ENCODE peak calls at places on chromosomes 13 and 19, in seven cellular contexts. One of them, this sample, is unnamed.

GRCh38 chr19:39237200-39238184 is 7.3 kb downstream of the IFNL3 start:
- DNase-seq in iPS-NIHi11: peak; percentile 42
- DNase-seq in M059J: peak; percentile 67
- DNase-seq in activated effector memory CD4-positive, alpha-beta T cell treated with Interleukin-2 at 50 U/mL for 16 hours: no peak
- DNase-seq in activated CD4-positive, alpha-beta T cell treated with anti-CD3 and anti-CD28 coated beads for 24 hours: peak; percentile 39
- DNase-seq in HepG2: peak; percentile 45
- DNase-seq in stimulated activated CD8-positive, alpha-beta memory T cell treated with anti-CD3 and anti-CD28 coated beads, Interleukin-2, amount 100 ng/mL, for 48 hours: no peak
- DNase-seq in this sample: no peak

GRCh38 chr19:10964903-10965302 is 4.1 kb downstream of the SMARCA4 start:
- DNase-seq in iPS-NIHi11: no peak
- DNase-seq in M059J: no peak
- DNase-seq in activated effector memory CD4-positive, alpha-beta T cell treated with Interleukin-2 at 50 U/mL for 16 hours: no peak
- DNase-seq in activated CD4-positive, alpha-beta T cell treated with anti-CD3 and anti-CD28 coated beads for 24 hours: no peak
- DNase-seq in HepG2: no peak
- DNase-seq in stimulated activated CD8-positive, alpha-beta memory T cell treated with anti-CD3 and anti-CD28 coated beads, Interleukin-2, amount 100 ng/mL, for 48 hours: no peak
- DNase-seq in this sample: no peak

GRCh38 chr13:69198706-69199105 is 908.9 kb upstream of the ATXN8OS start:
- DNase-seq in iPS-NIHi11: no peak
- DNase-seq in M059J: no peak
- DNase-seq in activated effector memory CD4-positive, alpha-beta T cell treated with Interleukin-2 at 50 U/mL for 16 hours: no peak
- DNase-seq in activated CD4-positive, alpha-beta T cell treated with anti-CD3 and anti-CD28 coated beads for 24 hours: no peak
- DNase-seq in HepG2: no peak
- DNase-seq in stimulated activated CD8-positive, alpha-beta memory T cell treated with anti-CD3 and anti-CD28 coated beads, Interleukin-2, amount 100 ng/mL, for 48 hours: no peak
- DNase-seq in this sample: no peak

GRCh38 chr13:112060899-112061366 is 6.0 kb upstream of the SOX1 start:
- DNase-seq in iPS-NIHi11: no peak
- DNase-seq in M059J: no peak
- DNase-seq in activated effector memory CD4-positive, alpha-beta T cell treated with Interleukin-2 at 50 U/mL for 16 hours: no peak
- DNase-seq in activated CD4-positive, alpha-beta T cell treated with anti-CD3 and anti-CD28 coated beads for 24 hours: no peak
- DNase-seq in HepG2: no peak
- DNase-seq in stimulated activated CD8-positive, alpha-beta memory T cell treated with anti-CD3 and anti-CD28 coated beads, Interleukin-2, amount 100 ng/mL, for 48 hours: no peak
- DNase-seq in this sample: no peak

GRCh38 chr13:37070956-37071355 is 11.5 kb upstream of the SUPT20H start:
- DNase-seq in iPS-NIHi11: no peak
- DNase-seq in M059J: no peak
- DNase-seq in activated effector memory CD4-positive, alpha-beta T cell treated with Interleukin-2 at 50 U/mL for 16 hours: no peak
- DNase-seq in activated CD4-positive, alpha-beta T cell treated with anti-CD3 and anti-CD28 coated beads for 24 hours: no peak
- DNase-seq in HepG2: no peak
- DNase-seq in stimulated activated CD8-positive, alpha-beta memory T cell treated with anti-CD3 and anti-CD28 coated beads, Interleukin-2, amount 100 ng/mL, for 48 hours: no peak
- DNase-seq in this sample: no peak

GRCh38 chr13:74869846-74870245 is 612.1 kb downstream of the TBC1D4 start:
- DNase-seq in iPS-NIHi11: no peak
- DNase-seq in M059J: peak; percentile 59
- DNase-seq in activated effector memory CD4-positive, alpha-beta T cell treated with Interleukin-2 at 50 U/mL for 16 hours: no peak
- DNase-seq in activated CD4-positive, alpha-beta T cell treated with anti-CD3 and anti-CD28 coated beads for 24 hours: no peak
- DNase-seq in HepG2: no peak
- DNase-seq in stimulated activated CD8-positive, alpha-beta memory T cell treated with anti-CD3 and anti-CD28 coated beads, Interleukin-2, amount 100 ng/mL, for 48 hours: no peak
- DNase-seq in this sample: no peak

GRCh38 chr19:44908836-44909201 is 3.2 kb downstream of the APOE start:
- DNase-seq in iPS-NIHi11: no peak
- DNase-seq in M059J: no peak
- DNase-seq in activated effector memory CD4-positive, alpha-beta T cell treated with Interleukin-2 at 50 U/mL for 16 hours: no peak
- DNase-seq in activated CD4-positive, alpha-beta T cell treated with anti-CD3 and anti-CD28 coated beads for 24 hours: no peak
- DNase-seq in HepG2: no peak
- DNase-seq in stimulated activated CD8-positive, alpha-beta memory T cell treated with anti-CD3 and anti-CD28 coated beads, Interleukin-2, amount 100 ng/mL, for 48 hours: no peak
- DNase-seq in this sample: no peak

GRCh38 chr13:31049833-31050232 is 111.9 kb downstream of the HSPH1 start:
- DNase-seq in iPS-NIHi11: no peak
- DNase-seq in M059J: no peak
- DNase-seq in activated effector memory CD4-positive, alpha-beta T cell treated with Interleukin-2 at 50 U/mL for 16 hours: no peak
- DNase-seq in activated CD4-positive, alpha-beta T cell treated with anti-CD3 and anti-CD28 coated beads for 24 hours: no peak
- DNase-seq in HepG2: no peak
- DNase-seq in stimulated activated CD8-positive, alpha-beta memory T cell treated with anti-CD3 and anti-CD28 coated beads, Interleukin-2, amount 100 ng/mL, for 48 hours: no peak
- DNase-seq in this sample: no peak

GRCh38 chr13:113638806-113639205 is 19.2 kb downstream of the ATP4B start:
- DNase-seq in iPS-NIHi11: no peak
- DNase-seq in M059J: no peak
- DNase-seq in activated effector memory CD4-positive, alpha-beta T cell treated with Interleukin-2 at 50 U/mL for 16 hours: no peak
- DNase-seq in activated CD4-positive, alpha-beta T cell treated with anti-CD3 and anti-CD28 coated beads for 24 hours: no peak
- DNase-seq in HepG2: no peak
- DNase-seq in stimulated activated CD8-positive, alpha-beta memory T cell treated with anti-CD3 and anti-CD28 coated beads, Interleukin-2, amount 100 ng/mL, for 48 hours: no peak
- DNase-seq in this sample: no peak

GRCh38 chr19:20070691-20071090 is 7.1 kb upstream of the ZNF90 start:
- DNase-seq in iPS-NIHi11: no peak
- DNase-seq in M059J: no peak
- DNase-seq in activated effector memory CD4-positive, alpha-beta T cell treated with Interleukin-2 at 50 U/mL for 16 hours: no peak
- DNase-seq in activated CD4-positive, alpha-beta T cell treated with anti-CD3 and anti-CD28 coated beads for 24 hours: no peak
- DNase-seq in HepG2: no peak
- DNase-seq in stimulated activated CD8-positive, alpha-beta memory T cell treated with anti-CD3 and anti-CD28 coated beads, Interleukin-2, amount 100 ng/mL, for 48 hours: no peak
- DNase-seq in this sample: no peak

GRCh38 chr13:110476220-110476617 is 85.3 kb downstream of the RAB20 start:
- DNase-seq in iPS-NIHi11: no peak
- DNase-seq in M059J: no peak
- DNase-seq in activated effector memory CD4-positive, alpha-beta T cell treated with Interleukin-2 at 50 U/mL for 16 hours: no peak
- DNase-seq in activated CD4-positive, alpha-beta T cell treated with anti-CD3 and anti-CD28 coated beads for 24 hours: no peak
- DNase-seq in HepG2: no peak
- DNase-seq in stimulated activated CD8-positive, alpha-beta memory T cell treated with anti-CD3 and anti-CD28 coated beads, Interleukin-2, amount 100 ng/mL, for 48 hours: no peak
- DNase-seq in this sample: no peak

This sample was measured in T1000.